ENCODE peak calls at places on chromosome 2, in nine cellular contexts. D is fibroblast of the aortic adventitia; S is activated T-cell treated with anti-CD3 and anti-CD28 coated beads for 4 hours; Y is amniotic epithelial cell; J is activated naive CD8-positive, alpha-beta T cell treated with anti-CD3 and anti-CD28 coated beads, Interleukin-2, amount 10 ng/mL, durations not matched to agents 7 days and 5 days; C is foreskin fibroblast; N is NCI-H2029; I is lung microvascular endothelial cell; E is upper lobe of left lung. X is an unnamed sample.

GRCh38 chr2:128316777-128317185 is 1.9 kb downstream of the HS6ST1 start:
- DNase-seq in I (no peak), N (no peak), C (no peak), S (no peak), J (peak; percentile 35), E (peak; percentile 16), D (no peak), Y (no peak), X (no peak)

GRCh38 chr2:201194097-201194496 is 11.2 kb downstream of the CASP10 start:
- DNase-seq in I (peak; percentile 21), Y (no peak), J (no peak), E (no peak), C (no peak), D (no peak), N (no peak), S (no peak), X (no peak)

GRCh38 chr2:151482310-151482709 is 72.6 kb downstream of the RIF1 start:
- DNase-seq in C (no peak), S (no peak), J (no peak), Y (no peak), D (no peak), N (no peak), E (no peak), I (no peak), X (no peak)

GRCh38 chr2:120737802-120738516 is 2.3 kb downstream of the GLI2 start:
- DNase-seq in Y (no peak), C (no peak), D (no peak), E (peak; percentile 26), S (no peak), J (no peak), I (no peak), N (peak; percentile 65), X (no peak)

GRCh38 chr2:153487482-153487881 is 8.9 kb upstream of the RPRM start:
- DNase-seq in D (no peak), S (no peak), I (no peak), Y (no peak), E (no peak), N (peak; percentile 24), J (no peak), C (no peak), X (no peak)

GRCh38 chr2:189444322-189444721 is 3.0 kb downstream of the WDR75 start:
- DNase-seq in E (no peak), D (peak; percentile 9), S (no peak), C (no peak), Y (peak; percentile 27), I (peak; percentile 35), J (no peak), N (no peak), X (no peak)

GRCh38 chr2:6073260-6074141 is 381.3 kb downstream of the SOX11 start:
- DNase-seq in C (no peak), N (peak; percentile 42), Y (peak; percentile 12), E (no peak), D (no peak), J (no peak), I (no peak), S (no peak), X (no peak)

GRCh38 chr2:163207706-163208370 is 369.3 kb upstream of the KCNH7 start:
- DNase-seq in N (no peak), Y (no peak), S (no peak), I (no peak), E (no peak), J (no peak), D (no peak), C (no peak), X (no peak)

GRCh38 chr2:85628658-85629057 is 12.7 kb downstream of the USP39 start:
- DNase-seq in D (no peak), S (no peak), E (no peak), C (no peak), N (no peak), Y (peak; percentile 68), J (no peak), I (no peak), X (no peak)

GRCh38 chr2:117960231-117960630 is 53.6 kb downstream of the CCDC93 start:
- DNase-seq in J (no peak), D (peak; percentile 77), N (no peak), S (no peak), I (no peak), Y (peak; percentile 83), C (peak; percentile 25), E (no peak), X (no peak)

GRCh38 chr2:118784860-118785259 is 62.6 kb downstream of the EN1 start:
- DNase-seq in Y (no peak), S (no peak), C (no peak), D (no peak), I (no peak), J (no peak), E (no peak), N (no peak), X (no peak)

GRCh38 chr2:171958475-171958874 is 36.2 kb downstream of the HAT1 start:
- DNase-seq in D (peak; percentile 70), I (no peak), E (no peak), J (no peak), S (no peak), Y (peak; percentile 80), N (no peak), C (peak; percentile 55), X (no peak)

GRCh38 chr2:85668857-85669142 is 801 bp upstream of the SFTPB start:
- DNase-seq in Y (no peak), I (no peak), S (no peak), D (no peak), E (no peak), N (no peak), C (no peak), J (no peak), X (no peak)

GRCh38 chr2:215614296-215614695 is 178.4 kb upstream of the FN1 start:
- DNase-seq in J (no peak), E (no peak), Y (no peak), I (no peak), S (no peak), N (peak; percentile 13), C (no peak), D (no peak), X (no peak)

GRCh38 chr2:20611844-20612356 is 39.0 kb downstream of the HS1BP3 start:
- DNase-seq in S (no peak), J (no peak), Y (no peak), C (no peak), N (no peak), D (no peak), E (no peak), I (no peak), X (no peak)

GRCh38 chr2:33441235-33441810 is 35.1 kb upstream of the RASGRP3 start:
- DNase-seq in C (peak; percentile 69), D (peak; percentile 86), I (peak; percentile 84), E (peak; percentile 39), S (no peak), Y (peak; percentile 73), J (no peak), N (peak; percentile 39), X (no peak)

X was measured in glomerular endothelial cell.